ENCODE peak calls at places on chromosomes 16 and 17, in four cellular contexts. T is SK-N-SH, N is breast epithelium, J is HepG2. P is an unnamed sample.

GRCh38 chr17:41396340-41396739 is 1.1 kb downstream of the KRT31 start:
- DNase-seq in N (no peak), T (no peak), J (no peak), P (no peak)

GRCh38 chr16:89574681-89575246 is 794 bp upstream of the CPNE7 start:
- DNase-seq in N (no peak), J (no peak), T (no peak), P (peak)

GRCh38 chr16:57999366-57999970 is 1.0 kb downstream of the ZNF319 start:
- DNase-seq in N (no peak), T (peak), J (peak), P (no peak)

GRCh38 chr17:52027620-52028019 is 130.9 kb downstream of the CA10 start:
- DNase-seq in T (no peak), J (no peak), N (no peak), P (no peak)

GRCh38 chr17:48626470-48627241 is 498 bp upstream of the HOXB9 start:
- DNase-seq in N (no peak), J (no peak), T (no peak), P (peak)

GRCh38 chr16:89845417-89845816 is 17.1 kb downstream of the SPIRE2 start:
- DNase-seq in N (no peak), J (no peak), T (no peak), P (peak)

GRCh38 chr17:76929572-76929971 is 61.4 kb downstream of the MGAT5B start:
- DNase-seq in N (no peak), J (no peak), T (no peak), P (no peak)

GRCh38 chr17:55149485-55149884 is 115.3 kb upstream of the HLF start:
- DNase-seq in J (no peak), T (no peak), N (no peak), P (no peak)

GRCh38 chr17:35373532-35373983 is at the start of gene SLFN11:
- DNase-seq in N (no peak), T (peak), J (no peak), P (peak)

GRCh38 chr16:85588562-85589503 is 24.3 kb upstream of the GSE1 start:
- DNase-seq in J (no peak), T (no peak), N (no peak), P (no peak)

GRCh38 chr17:5291683-5292082 is 9.6 kb downstream of the RABEP1 start:
- DNase-seq in N (no peak), T (no peak), J (no peak), P (no peak)

GRCh38 chr17:59418732-59419166 is 87.3 kb downstream of the YPEL2 start:
- DNase-seq in N (no peak), J (no peak), T (peak), P (no peak)

GRCh38 chr17:55263565-55264272 is 1.0 kb upstream of the HLF start:
- DNase-seq in J (no peak), T (peak), N (no peak), P (no peak)

GRCh38 chr17:45908460-45908859 is 14.1 kb downstream of the MAPT start:
- DNase-seq in N (no peak), J (no peak), T (no peak), P (no peak)

GRCh38 chr17:2683912-2684311 is 27.7 kb downstream of the CLUH start:
- DNase-seq in N (peak), T (no peak), J (no peak), P (no peak)

GRCh38 chr17:63703029-63703428 is 3.1 kb upstream of the LIMD2 start:
- DNase-seq in J (no peak), N (no peak), T (no peak), P (no peak)

GRCh38 chr17:42562845-42563509 is 1.0 kb downstream of the COASY start:
- DNase-seq in T (no peak), J (peak), N (no peak), P (no peak)

GRCh38 chr17:16470302-16470701 is 21.7 kb downstream of the LRRC75A start:
- DNase-seq in T (peak), J (no peak), N (no peak), P (no peak)

GRCh38 chr17:48539177-48539576 is 5.7 kb downstream of the HOXB2 start:
- DNase-seq in J (no peak), N (no peak), T (no peak), P (no peak)

GRCh38 chr17:2089021-2089422 is 34.1 kb downstream of the HIC1 start:
- DNase-seq in N (no peak), T (no peak), J (no peak), P (no peak)

GRCh38 chr17:76820523-76820922 is 47.7 kb upstream of the MGAT5B start:
- DNase-seq in N (no peak), J (no peak), T (peak), P (no peak)

GRCh38 chr16:632486-633335 is 1.9 kb downstream of the WFIKKN1 start:
- DNase-seq in T (no peak), J (no peak), N (no peak), P (no peak)

GRCh38 chr16:84884311-84885023 is 64.7 kb downstream of the CRISPLD2 start:
- DNase-seq in T (no peak), J (peak), N (no peak), P (no peak)

GRCh38 chr16:53745753-53746258 is 41.9 kb downstream of the FTO start:
- DNase-seq in N (no peak), T (no peak), J (no peak), P (no peak)

GRCh38 chr16:55642611-55643010 is 13.2 kb upstream of the SLC6A2 start:
- DNase-seq in T (no peak), N (no peak), J (no peak), P (no peak)

GRCh38 chr17:10385871-10386270 is 13.1 kb upstream of the MYH13 start:
- DNase-seq in N (no peak), T (no peak), J (no peak), P (no peak)

GRCh38 chr17:45895304-45895968 is 1.1 kb downstream of the MAPT start:
- DNase-seq in N (peak), J (no peak), T (peak), P (no peak)

GRCh38 chr16:46774743-46775177 is 26.6 kb upstream of the MYLK3 start:
- DNase-seq in T (no peak), N (no peak), J (no peak), P (no peak)

GRCh38 chr17:62804822-62805221 is 3.3 kb downstream of the MARCHF10 start:
- DNase-seq in N (no peak), J (no peak), T (no peak), P (no peak)

GRCh38 chr16:72884573-72884972 is 163.4 kb downstream of the ZFHX3 start:
- DNase-seq in J (peak), T (no peak), N (no peak), P (no peak)

GRCh38 chr17:82055023-82055964 is 3.6 kb downstream of the GPS1 start:
- DNase-seq in T (no peak), J (no peak), N (no peak), P (no peak)

GRCh38 chr16:71351558-71351901 is 7.0 kb upstream of the CALB2 start:
- DNase-seq in J (no peak), N (no peak), T (no peak), P (no peak)

GRCh38 chr16:57150682-57151330 is 35.0 kb downstream of the PSME3IP1 start:
- DNase-seq in J (no peak), T (no peak), N (no peak), P (no peak)

GRCh38 chr17:75813081-75814020 is 28.7 kb downstream of the UNK start:
- DNase-seq in T (peak), J (no peak), N (peak), P (no peak)

GRCh38 chr16:74448990-74449389 is 27.7 kb upstream of the CLEC18B start:
- DNase-seq in N (no peak), J (no peak), T (no peak), P (peak)

GRCh38 chr16:21060027-21060510 is 90.6 kb downstream of the DNAH3 start:
- DNase-seq in J (no peak), T (no peak), N (no peak), P (no peak)

DNA sequence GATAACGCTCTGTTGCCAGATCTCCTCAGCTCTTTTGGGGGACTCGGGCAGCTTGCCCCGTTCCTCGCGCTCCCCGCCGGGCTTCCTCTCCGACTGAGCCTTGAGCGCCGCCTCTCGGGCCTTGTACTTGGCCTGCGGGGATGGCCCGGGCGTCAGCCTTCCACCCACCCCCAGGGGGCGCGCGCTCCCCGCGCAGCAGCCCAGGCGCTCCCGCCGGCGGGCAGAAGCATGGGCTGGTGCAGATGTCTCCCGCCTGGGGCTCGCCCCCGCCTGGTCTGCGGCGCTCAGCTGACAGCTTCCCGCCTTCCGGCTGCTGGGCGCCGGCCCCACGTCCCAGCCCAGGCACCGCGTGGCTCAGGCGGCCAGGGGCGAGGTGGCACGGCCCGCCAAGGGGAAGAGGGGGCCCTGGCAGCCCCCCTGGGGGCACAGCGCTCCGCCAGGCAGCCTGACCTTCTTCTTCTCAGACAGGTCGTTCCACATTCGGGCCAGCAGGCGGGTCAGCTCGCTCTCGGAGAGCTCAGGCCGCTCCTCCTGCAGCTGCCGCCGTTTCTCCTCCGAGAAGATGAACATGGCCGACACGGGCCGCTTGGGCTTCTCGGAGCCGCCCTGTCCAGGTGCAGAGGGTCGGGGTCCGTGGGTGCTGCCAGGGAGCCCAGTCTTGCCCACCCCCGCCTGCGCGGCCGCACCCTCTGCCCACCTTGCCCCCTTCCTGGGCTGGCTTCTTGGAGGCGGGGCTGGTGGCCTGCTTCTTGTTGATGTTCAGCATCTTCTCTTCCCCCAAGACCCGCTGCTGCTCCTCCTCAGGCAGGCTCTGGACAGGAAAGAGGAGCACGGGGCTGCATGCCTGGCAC is 8.9 kb downstream of the UBTF start:
- DNase-seq in J (no peak), T (peak), N (peak), P (peak)
- TF ChIP-seq POLR2AphosphoS5 in J (no peak), T (no peak), N (peak), P (peak)

GRCh38 chr17:73292031-73292531 is 19.7 kb downstream of the CDC42EP4 start:
- DNase-seq in J (no peak), N (no peak), T (peak), P (no peak)

GRCh38 chr17:73290399-73291259 is 21.2 kb downstream of the CDC42EP4 start:
- DNase-seq in N (no peak), T (no peak), J (no peak), P (no peak)

GRCh38 chr17:73293031-73293430 is 18.8 kb downstream of the CDC42EP4 start:
- DNase-seq in J (no peak), T (no peak), N (no peak), P (no peak)

GRCh38 chr17:73291260-73291801 is 20.5 kb downstream of the CDC42EP4 start:
- DNase-seq in T (no peak), J (no peak), N (no peak), P (peak)

DNA sequence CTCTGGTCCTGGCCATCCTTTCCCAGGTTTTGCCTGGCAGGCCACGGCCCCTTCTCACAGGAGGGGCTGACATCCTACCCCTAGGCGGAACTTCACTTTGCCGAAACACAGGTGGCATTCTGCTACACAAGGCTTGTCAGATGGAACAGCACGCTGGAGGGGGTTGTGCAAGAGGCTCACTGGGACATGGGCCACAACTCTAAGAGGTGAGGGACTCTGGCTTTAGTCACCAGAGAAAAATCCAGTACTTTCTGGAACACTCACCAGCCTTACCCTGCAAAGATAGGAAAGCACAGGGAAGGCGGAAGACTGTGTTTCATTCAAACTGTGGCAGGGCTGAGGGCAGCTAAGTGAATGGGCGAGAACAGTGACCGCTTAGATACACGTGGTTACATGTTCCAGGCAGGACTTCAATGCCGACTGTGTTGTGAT is 18.3 kb downstream of the CDC42EP4 start:
- DNase-seq in N (peak), J (no peak), T (peak), P (peak)
- H3K27ac ChIP-seq in N (peak), J (no peak), T (peak), P (peak)

GRCh38 chr17:78838574-78839005 is 2.0 kb downstream of the USP36 start:
- DNase-seq in T (no peak), N (peak), J (peak), P (peak)

GRCh38 chr17:78840530-78840779 is 159 bp downstream of the USP36 start:
- DNase-seq in T (no peak), J (no peak), N (no peak), P (no peak)

GRCh38 chr17:78840780-78841611 is at the start of gene USP36:
- DNase-seq in N (peak), T (peak), J (peak), P (peak)

GRCh38 chr17:78839173-78839761 is 1.3 kb downstream of the USP36 start:
- DNase-seq in N (no peak), J (no peak), T (no peak), P (no peak)

DNA sequence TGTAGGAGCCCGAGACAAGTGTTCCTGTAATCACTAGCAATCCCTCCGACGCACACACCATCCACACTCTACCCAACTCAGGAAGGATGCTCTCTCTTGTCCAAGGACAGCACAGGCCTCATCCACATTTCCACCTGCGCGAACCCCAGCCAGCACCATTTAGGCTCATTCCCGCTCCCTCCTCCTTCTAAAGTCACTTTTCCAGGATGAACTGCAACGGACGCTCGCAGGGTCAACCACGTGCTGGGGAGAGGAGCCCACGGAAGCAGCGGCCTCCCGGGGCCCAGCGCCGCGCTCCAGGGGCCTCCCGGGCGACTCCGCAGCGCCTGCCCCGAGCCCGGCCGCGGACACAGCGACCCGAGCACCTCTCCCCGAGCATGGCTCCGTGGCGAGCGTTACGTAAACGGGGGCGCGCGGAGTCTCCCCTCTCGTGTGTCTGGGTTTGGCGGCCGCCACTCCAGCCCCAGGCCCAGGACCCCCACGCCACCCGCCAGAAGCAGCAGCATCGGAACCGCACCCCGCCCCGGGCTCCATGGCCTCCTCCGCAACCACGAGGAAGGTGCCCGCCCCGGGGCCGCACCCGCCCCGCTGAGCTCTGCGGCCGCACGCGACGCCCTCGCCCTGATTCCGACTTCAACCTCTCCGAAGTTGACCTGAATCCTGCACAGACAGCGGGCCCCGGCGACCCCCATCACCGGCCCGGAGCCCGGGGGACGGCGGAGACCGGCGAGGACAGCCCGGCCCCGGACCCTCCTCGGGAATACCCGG is 668 bp downstream of the USP36 start:
- DNase-seq in J (peak), N (no peak), T (peak), P (peak)
- TF ChIP-seq POLR2AphosphoS5 in J (no peak), N (no peak), T (no peak), P (peak)

GRCh38 chr16:10088380-10088793 is 93.8 kb downstream of the GRIN2A start:
- DNase-seq in J (no peak), T (peak), N (no peak), P (no peak)
- H3K27ac ChIP-seq in J (no peak), T (no peak), N (no peak), P (no peak)

P was measured in transverse colon.